ENCODE peak calls at places on chromosome 1, in ten cellular contexts. U is ovary; P is SHP77; S is posterior vena cava; J is CD8-positive, alpha-beta memory T cell; O is AG08396; D is progenitor cell of endocrine pancreas; Y is foreskin melanocyte; T is stomach; Q is NCI-H2107. W is an unnamed sample.
A peak's percentile ranks its signal among the peaks of the same experiment; 100 is the strongest.

GRCh38 chr1:94713472-94714141 is 106.5 kb upstream of the SLC44A3 start:
- DNase-seq in U (peak; percentile 78), P (peak; percentile 23), S (peak; percentile 96), J (no peak), O (peak; percentile 76), D (no peak), Y (no peak), T (peak; percentile 61), Q (no peak), W (peak; percentile 92)

GRCh38 chr1:153548722-153549695 is at the start of gene S100A3:
- DNase-seq in U (no peak), P (no peak), S (peak; percentile 94), J (no peak), O (peak; percentile 82), D (no peak), Y (peak; percentile 52), T (peak; percentile 35), Q (no peak), W (peak; percentile 83)

GRCh38 chr1:39230261-39231190 is 26.0 kb downstream of the MACF1 start:
- DNase-seq in U (no peak), P (no peak), S (no peak), J (no peak), O (peak; percentile 73), D (no peak), Y (peak; percentile 27), T (no peak), Q (no peak), W (no peak)

GRCh38 chr1:100862591-100862990 is 32.1 kb downstream of the EXTL2 start:
- DNase-seq in U (no peak), P (no peak), S (no peak), J (no peak), O (peak; percentile 24), D (no peak), Y (no peak), T (no peak), Q (no peak), W (no peak)

GRCh38 chr1:17199267-17200044 is 5.5 kb upstream of the PADI1 start:
- DNase-seq in U (no peak), P (no peak), S (peak; percentile 70), J (peak; percentile 34), O (no peak), D (no peak), Y (no peak), T (no peak), Q (no peak), W (no peak)

GRCh38 chr1:163361123-163361934 is 39.6 kb downstream of the NUF2 start:
- DNase-seq in U (no peak), P (peak; percentile 67), S (no peak), J (no peak), O (peak; percentile 7), D (peak; percentile 8), Y (no peak), T (no peak), Q (peak; percentile 39), W (peak; percentile 17)

GRCh38 chr1:90706437-90707362 is 10.4 kb downstream of the BARHL2 start:
- DNase-seq in U (no peak), P (no peak), S (peak; percentile 81), J (no peak), O (peak; percentile 35), D (peak; percentile 43), Y (no peak), T (no peak), Q (no peak), W (no peak)

GRCh38 chr1:84298688-84299535 is 2.6 kb upstream of the SAMD13 start:
- DNase-seq in U (no peak), P (peak; percentile 27), S (peak; percentile 85), J (peak; percentile 51), O (peak; percentile 59), D (peak; percentile 30), Y (peak; percentile 54), T (peak; percentile 31), Q (peak; percentile 8), W (no peak)

GRCh38 chr1:77532641-77533040 is 149.8 kb downstream of the ZZZ3 start:
- DNase-seq in U (no peak), P (no peak), S (no peak), J (no peak), O (no peak), D (no peak), Y (no peak), T (no peak), Q (no peak), W (no peak)

GRCh38 chr1:109090415-109091195 is at the start of gene TMEM167B:
- DNase-seq in U (peak; percentile 91), P (peak; percentile 83), S (peak; percentile 97), J (peak; percentile 93), O (peak; percentile 82), D (peak; percentile 68), Y (peak; percentile 90), T (peak; percentile 92), Q (peak; percentile 97), W (peak; percentile 89)

GRCh38 chr1:145690587-145691558 is 16.3 kb downstream of the PDZK1 start:
- DNase-seq in U (no peak), P (no peak), S (no peak), J (peak; percentile 60), O (peak; percentile 59), D (no peak), Y (peak; percentile 59), T (no peak), Q (no peak), W (peak; percentile 68)

GRCh38 chr1:111778541-111779051 is 22.9 kb downstream of the DDX20 start:
- DNase-seq in U (no peak), P (no peak), S (no peak), J (no peak), O (no peak), D (no peak), Y (peak; percentile 32), T (no peak), Q (no peak), W (no peak)

GRCh38 chr1:41743361-41743760 is 175.4 kb downstream of the HIVEP3 start:
- DNase-seq in U (no peak), P (no peak), S (peak; percentile 7), J (no peak), O (peak; percentile 16), D (no peak), Y (no peak), T (no peak), Q (no peak), W (no peak)

GRCh38 chr1:117821782-117822447 is 107.5 kb downstream of the GDAP2 start:
- DNase-seq in U (no peak), P (peak; percentile 59), S (no peak), J (no peak), O (peak; percentile 46), D (no peak), Y (no peak), T (peak; percentile 51), Q (no peak), W (peak; percentile 99)

GRCh38 chr1:37177230-37177864 is 143.0 kb upstream of the GRIK3 start:
- DNase-seq in U (no peak), P (peak; percentile 13), S (no peak), J (no peak), O (no peak), D (no peak), Y (peak; percentile 32), T (no peak), Q (peak; percentile 12), W (no peak)

GRCh38 chr1:178541829-178542553 is 29.1 kb downstream of the TEX35 start:
- DNase-seq in U (no peak), P (peak; percentile 30), S (no peak), J (peak; percentile 62), O (peak; percentile 55), D (peak; percentile 62), Y (peak; percentile 38), T (peak; percentile 65), Q (no peak), W (no peak)

GRCh38 chr1:103171041-103171590 is 62.8 kb upstream of the COL11A1 start:
- DNase-seq in U (no peak), P (no peak), S (no peak), J (no peak), O (peak; percentile 4), D (no peak), Y (no peak), T (no peak), Q (no peak), W (peak; percentile 14)

GRCh38 chr1:107762751-107763390 is 202.1 kb downstream of the VAV3 start:
- DNase-seq in U (no peak), P (no peak), S (no peak), J (no peak), O (no peak), D (no peak), Y (no peak), T (no peak), Q (no peak), W (no peak)

GRCh38 chr1:209335090-209335692 is 248.3 kb upstream of the CAMK1G start:
- DNase-seq in U (no peak), P (no peak), S (no peak), J (no peak), O (peak; percentile 65), D (peak; percentile 14), Y (no peak), T (peak; percentile 28), Q (no peak), W (peak; percentile 24)

GRCh38 chr1:52296345-52296744 is 69.7 kb downstream of the CC2D1B start:
- DNase-seq in U (no peak), P (peak; percentile 47), S (no peak), J (no peak), O (peak; percentile 72), D (no peak), Y (peak; percentile 44), T (no peak), Q (no peak), W (peak; percentile 48)

GRCh38 chr1:16147615-16147926 is 8.3 kb downstream of the EPHA2 start:
- DNase-seq in U (no peak), P (no peak), S (no peak), J (no peak), O (no peak), D (no peak), Y (no peak), T (no peak), Q (no peak), W (no peak)

W was measured in H4.